ENCODE peak calls at places on chromosomes 6 and 20, in six cellular contexts. U is adrenal gland, D is fibroblast of lung, Q is AG10803, L is upper lobe of right lung, W is GM23248. N is an unnamed sample.

GRCh38 chr20:25300496-25301170 is 52.7 kb downstream of the PYGB start:
- DNase-seq in U (no peak), D (peak), Q (no peak), L (no peak), W (peak), N (no peak)

GRCh38 chr6:40947876-40948514 is 91.0 kb downstream of the UNC5CL start:
- DNase-seq in U (no peak), D (peak), Q (peak), L (no peak), W (peak), N (no peak)

GRCh38 chr20:17904027-17904426 is 64.6 kb downstream of the SNX5 start:
- DNase-seq in U (no peak), D (no peak), Q (no peak), L (no peak), W (no peak), N (no peak)

GRCh38 chr6:52162940-52163908 is 23.0 kb upstream of the IL17A start:
- DNase-seq in U (no peak), D (no peak), Q (peak), L (no peak), W (peak), N (peak)

GRCh38 chr6:148599967-148600426 is 146.8 kb upstream of the UST start:
- DNase-seq in U (no peak), D (no peak), Q (no peak), L (no peak), W (no peak), N (no peak)

GRCh38 chr6:79989641-79990040 is 14.8 kb upstream of the TTK start:
- DNase-seq in U (no peak), D (no peak), Q (no peak), L (no peak), W (no peak), N (no peak)

GRCh38 chr6:6543181-6543879 is 45.2 kb upstream of the LY86 start:
- DNase-seq in U (no peak), D (no peak), Q (peak), L (no peak), W (peak), N (no peak)

GRCh38 chr6:11600251-11600650 is 62.7 kb downstream of the TMEM170B start:
- DNase-seq in U (no peak), D (no peak), Q (no peak), L (no peak), W (no peak), N (no peak)

DNA sequence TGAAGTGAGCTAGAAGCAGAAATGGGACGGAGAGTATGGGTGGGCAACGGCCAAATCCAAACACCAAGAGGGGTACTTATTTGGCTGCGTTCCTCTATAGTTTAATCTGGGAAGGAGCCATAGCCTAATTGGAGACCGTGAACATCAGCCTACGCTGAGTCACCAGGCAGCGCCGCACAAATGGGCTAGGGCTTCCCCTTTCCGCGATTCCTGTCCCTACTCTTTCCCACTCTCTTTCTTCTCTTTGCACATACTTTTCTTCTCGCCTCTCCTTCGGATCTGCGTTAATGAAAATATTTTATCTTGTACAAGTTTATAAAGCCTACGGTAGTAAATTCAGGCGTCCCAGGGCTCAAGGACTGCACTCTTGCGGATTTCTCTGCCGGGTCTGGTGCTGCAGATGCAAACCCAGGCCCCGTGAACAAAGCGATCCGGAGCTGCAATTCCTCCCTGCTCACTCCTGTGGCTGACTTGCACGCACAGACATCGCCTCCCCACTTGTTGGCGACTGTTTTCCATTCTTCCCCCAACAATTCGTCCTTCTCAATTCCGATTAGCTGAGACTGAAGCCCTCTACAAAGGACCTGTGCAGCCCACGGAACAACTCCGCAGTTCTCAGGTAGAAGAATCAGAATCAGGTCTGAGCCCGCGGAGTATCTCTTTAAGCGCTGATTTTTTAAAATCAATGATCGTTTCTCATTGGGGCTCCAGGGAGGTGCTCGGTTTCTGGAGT is 4.2 kb upstream of the TBX18 start:
- DNase-seq in U (no peak), D (no peak), Q (no peak), L (no peak), W (peak), N (no peak)
- H3K4me3 ChIP-seq in U (no peak), D (no peak), Q (no peak), L (no peak), W (peak), N (no peak)

DNA sequence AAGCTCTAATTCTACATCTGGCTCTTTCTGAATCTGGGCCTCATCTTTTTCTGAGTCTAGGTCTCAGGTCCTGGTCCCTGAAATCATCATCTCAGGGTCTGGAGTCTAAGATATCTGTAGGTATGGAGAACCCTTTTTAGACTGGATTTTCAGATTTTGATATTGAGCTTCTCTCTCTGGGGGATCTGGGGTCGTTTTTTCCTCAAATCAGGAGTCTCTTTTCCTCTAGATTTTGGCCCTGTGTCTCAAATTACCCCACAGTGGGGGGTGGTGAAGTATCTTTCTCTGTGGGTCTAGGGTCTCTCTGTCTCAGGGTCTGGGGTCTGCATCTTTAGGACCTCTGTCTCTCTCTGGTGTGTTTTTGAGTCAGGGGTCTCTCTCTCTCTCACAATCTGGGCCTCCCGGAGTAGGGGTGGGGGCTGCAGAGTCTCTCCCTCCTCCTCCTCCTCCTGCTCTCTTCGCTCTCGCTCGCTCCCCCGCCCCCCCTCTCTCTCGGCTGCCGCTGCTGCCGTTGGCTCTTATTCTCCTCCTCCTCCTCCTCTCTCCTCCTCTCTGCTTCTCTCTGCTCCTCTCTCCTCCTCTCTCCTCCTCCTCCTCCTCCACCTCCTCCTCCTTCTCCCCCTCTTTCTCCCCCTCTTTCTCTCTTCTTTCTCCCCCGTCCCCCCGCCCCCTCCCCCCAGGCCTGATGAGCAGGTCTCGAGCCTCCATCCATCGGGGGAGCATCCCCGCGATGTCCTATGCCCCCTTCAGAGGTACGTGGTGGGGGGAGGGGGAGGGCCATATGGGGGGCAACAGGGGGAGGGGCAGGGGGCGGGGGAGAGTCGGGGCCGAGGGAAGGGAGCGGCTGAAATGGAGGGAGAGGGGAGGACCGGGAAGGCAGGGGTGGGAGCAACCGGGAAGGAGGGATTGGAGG is at the start of gene SYNGAP1:
- DNase-seq in U (peak), D (peak), Q (peak), L (no peak), W (peak), N (no peak)
- H3K4me3 ChIP-seq in U (peak), D (peak), Q (peak), L (peak), W (peak), N (no peak)

GRCh38 chr6:152129606-152130249 is 322.2 kb downstream of the ESR1 start:
- DNase-seq in U (no peak), D (no peak), Q (peak), L (no peak), W (peak), N (peak)
- H3K4me3 ChIP-seq in U (peak), D (peak), Q (peak), L (peak), W (peak), N (no peak)

DNA sequence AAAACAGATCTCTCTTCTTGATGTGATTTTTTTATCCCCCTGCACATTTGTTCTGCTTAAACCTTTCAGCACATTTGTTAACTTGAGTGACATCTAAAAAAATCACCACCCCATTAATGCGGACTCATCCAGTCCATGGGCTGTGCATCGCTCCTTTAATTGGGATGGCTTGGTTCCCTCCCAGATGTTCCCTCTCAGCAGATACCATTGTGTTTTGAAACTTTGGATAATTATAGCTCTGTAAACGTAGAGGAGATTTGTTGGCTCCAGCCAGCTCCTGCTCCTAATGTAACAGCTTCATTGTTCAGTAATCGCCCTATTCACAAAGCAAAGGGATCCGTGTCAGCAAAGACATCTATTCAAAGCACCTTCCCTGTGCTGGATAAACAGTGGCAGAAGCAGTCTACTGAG is 323.8 kb downstream of the CD83 start:
- DNase-seq in U (no peak), D (no peak), Q (peak), L (no peak), W (peak), N (no peak)
- H3K4me3 ChIP-seq in U (no peak), D (no peak), Q (no peak), L (no peak), W (peak), N (no peak)

N was measured in small intestine.